ENCODE peak calls at places on chromosomes 6 and 20, in four cellular contexts. R is ascending aorta, C is A549, W is left ventricle myocardium inferior. M is an unnamed sample.

GRCh38 chr20:8656335-8656734 is 412.6 kb upstream of the PLCB4 start:
- DNase-seq in R (no peak), C (peak; percentile 9), W (no peak), M (no peak)

GRCh38 chr20:5636841-5637240 is 113.4 kb upstream of the SHLD1 start:
- DNase-seq in R (no peak), C (no peak), W (no peak), M (no peak)

GRCh38 chr6:43699564-43700186 is 12.1 kb upstream of the MRPS18A start:
- DNase-seq in R (no peak), C (peak; percentile 58), W (no peak), M (no peak)

GRCh38 chr6:2958331-2958711 is 13.0 kb downstream of the SERPINB6 start:
- DNase-seq in R (no peak), C (no peak), W (peak; percentile 54), M (peak; percentile 40)

GRCh38 chr6:106609699-106610098 is 19.6 kb downstream of the RTN4IP1 start:
- DNase-seq in R (no peak), C (peak; percentile 36), W (no peak), M (peak; percentile 25)

GRCh38 chr20:6079011-6079410 is 25.2 kb upstream of the LRRN4 start:
- DNase-seq in R (no peak), C (no peak), W (no peak), M (no peak)

GRCh38 chr6:35188886-35189285 is 24.9 kb upstream of the SCUBE3 start:
- DNase-seq in R (no peak), C (no peak), W (no peak), M (no peak)

GRCh38 chr6:34981951-34982350 is 92.9 kb downstream of the ANKS1A start:
- DNase-seq in R (no peak), C (peak; percentile 5), W (no peak), M (no peak)

GRCh38 chr20:13200767-13201500 is 20.1 kb upstream of the ISM1 start:
- DNase-seq in R (no peak), C (no peak), W (no peak), M (no peak)

GRCh38 chr6:2790588-2790987 is 25.4 kb downstream of the WRNIP1 start:
- DNase-seq in R (no peak), C (peak; percentile 47), W (no peak), M (no peak)

GRCh38 chr6:135265278-135265677 is 84.2 kb downstream of the MYB start:
- DNase-seq in R (no peak), C (no peak), W (no peak), M (no peak)

GRCh38 chr20:16081421-16081820 is 491.8 kb downstream of the KIF16B start:
- DNase-seq in R (no peak), C (no peak), W (no peak), M (no peak)

GRCh38 chr6:163392533-163392932 is 22.0 kb upstream of the QKI start:
- DNase-seq in R (no peak), C (no peak), W (no peak), M (peak; percentile 76)

GRCh38 chr6:152161501-152161900 is 354.0 kb downstream of the ESR1 start:
- DNase-seq in R (no peak), C (no peak), W (no peak), M (no peak)

GRCh38 chr6:28597217-28597835 is 71.6 kb downstream of the GPX5 start:
- DNase-seq in R (no peak), C (peak; percentile 86), W (no peak), M (peak; percentile 52)

GRCh38 chr6:116556065-116556464 is 2.5 kb downstream of the CALHM4 start:
- DNase-seq in R (no peak), C (no peak), W (no peak), M (no peak)

GRCh38 chr6:129849456-129849855 is 11.7 kb downstream of the TMEM244 start:
- DNase-seq in R (no peak), C (peak; percentile 9), W (no peak), M (no peak)

GRCh38 chr20:44004306-44004915 is 89.8 kb downstream of the TOX2 start:
- DNase-seq in R (no peak), C (no peak), W (peak; percentile 30), M (no peak)

GRCh38 chr6:33696538-33697518 is 14.7 kb downstream of the UQCC2 start:
- DNase-seq in R (no peak), C (no peak), W (peak; percentile 60), M (no peak)

GRCh38 chr20:32918751-32919150 is 60.0 kb downstream of the EFCAB8 start:
- DNase-seq in R (no peak), C (no peak), W (no peak), M (no peak)

GRCh38 chr6:18598865-18599264 is 211.7 kb downstream of the RNF144B start:
- DNase-seq in R (no peak), C (no peak), W (no peak), M (no peak)

GRCh38 chr20:34989670-34990069 is 34.0 kb downstream of the MYH7B start:
- DNase-seq in R (no peak), C (no peak), W (no peak), M (no peak)

GRCh38 chr20:23631981-23632710 is 5.6 kb downstream of the CST3 start:
- DNase-seq in R (no peak), C (no peak), W (no peak), M (no peak)

GRCh38 chr20:23632711-23633573 is 4.8 kb downstream of the CST3 start:
- DNase-seq in R (no peak), C (no peak), W (no peak), M (no peak)

GRCh38 chr20:23634985-23635767 is 2.6 kb downstream of the CST3 start:
- DNase-seq in R (no peak), C (no peak), W (peak; percentile 72), M (peak; percentile 58)

GRCh38 chr20:23636182-23636907 is 1.4 kb downstream of the CST3 start:
- DNase-seq in R (no peak), C (no peak), W (no peak), M (no peak)

DNA sequence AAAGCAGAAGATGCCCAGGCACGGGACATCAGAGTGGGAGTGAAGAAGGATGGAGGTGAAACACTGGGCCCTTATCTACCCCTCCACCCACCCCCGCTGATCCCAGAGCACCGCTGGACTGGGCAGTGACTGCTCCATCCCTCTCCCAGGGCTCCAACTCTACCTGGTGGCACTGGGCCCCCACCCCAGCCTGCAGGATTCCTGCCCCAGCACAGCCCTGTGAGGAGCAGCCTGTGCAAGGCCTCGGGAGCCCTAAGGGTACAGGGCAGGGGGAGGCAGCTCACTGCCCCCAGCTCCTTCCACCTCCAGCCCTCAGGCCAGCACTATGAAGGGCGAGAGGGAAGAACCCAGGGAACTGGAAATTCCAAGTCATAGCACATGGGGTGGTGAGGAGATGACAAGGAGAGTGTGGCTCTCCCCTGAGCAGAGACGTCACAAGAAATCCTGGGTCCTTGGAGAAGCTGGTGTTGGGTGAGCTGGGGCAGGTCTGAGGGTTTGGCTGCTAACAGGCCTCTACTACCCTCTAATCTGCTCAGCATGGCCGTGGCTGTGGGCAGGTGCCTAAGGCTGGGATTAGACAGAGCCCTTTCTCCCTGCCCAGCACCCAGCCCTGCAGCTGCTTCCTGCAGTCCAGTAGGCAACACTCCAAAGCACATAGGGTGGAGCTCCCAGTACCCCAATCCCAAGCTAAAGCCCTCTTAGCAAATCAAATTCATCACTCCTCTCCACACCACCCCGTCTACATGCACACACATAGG is 3.5 kb downstream of the CST3 start:
- DNase-seq in R (no peak), C (no peak), W (no peak), M (no peak)
- H3K4me1 ChIP-seq in R (peaks cover 10% of the 10 kb centered on the region), C (peaks cover 24% of the 10 kb centered on the region), W (peaks cover 61% of the 10 kb centered on the region), M (peaks cover 31% of the 10 kb centered on the region)

GRCh38 chr20:37803476-37804307 is 99.2 kb upstream of the VSTM2L start:
- DNase-seq in R (no peak), C (no peak), W (no peak), M (no peak)
- H3K4me1 ChIP-seq in R (no peaks in the 10 kb centered on the region), C (no peaks in the 10 kb centered on the region), W (peaks cover 37% of the 10 kb centered on the region), M (peaks cover 10% of the 10 kb centered on the region)

GRCh38 chr6:144349690-144350132 is 64.6 kb downstream of the UTRN start:
- DNase-seq in R (no peak), C (no peak), W (no peak), M (no peak)
- H3K4me1 ChIP-seq in R (no peaks in the 10 kb centered on the region), C (peaks cover 36% of the 10 kb centered on the region), W (peaks cover 98% of the 10 kb centered on the region), M (peaks cover 7% of the 10 kb centered on the region)

GRCh38 chr20:2349801-2350200 is 30.9 kb upstream of the TGM6 start:
- DNase-seq in R (no peak), C (no peak), W (no peak), M (no peak)
- H3K4me1 ChIP-seq in R (no peaks in the 10 kb centered on the region), C (no peaks in the 10 kb centered on the region), W (no peaks in the 10 kb centered on the region), M (no peaks in the 10 kb centered on the region)

GRCh38 chr20:47501117-47501482 is 587 bp upstream of the NCOA3 start:
- DNase-seq in R (no peak), C (no peak), W (no peak), M (no peak)

GRCh38 chr20:47499053-47499452 is 2.6 kb upstream of the NCOA3 start:
- DNase-seq in R (no peak), C (no peak), W (no peak), M (no peak)

GRCh38 chr20:47500554-47500953 is 1.1 kb upstream of the NCOA3 start:
- DNase-seq in R (no peak), C (no peak), W (no peak), M (no peak)

GRCh38 chr20:47496118-47496517 is 5.6 kb upstream of the NCOA3 start:
- DNase-seq in R (no peak), C (no peak), W (no peak), M (no peak)

DNA sequence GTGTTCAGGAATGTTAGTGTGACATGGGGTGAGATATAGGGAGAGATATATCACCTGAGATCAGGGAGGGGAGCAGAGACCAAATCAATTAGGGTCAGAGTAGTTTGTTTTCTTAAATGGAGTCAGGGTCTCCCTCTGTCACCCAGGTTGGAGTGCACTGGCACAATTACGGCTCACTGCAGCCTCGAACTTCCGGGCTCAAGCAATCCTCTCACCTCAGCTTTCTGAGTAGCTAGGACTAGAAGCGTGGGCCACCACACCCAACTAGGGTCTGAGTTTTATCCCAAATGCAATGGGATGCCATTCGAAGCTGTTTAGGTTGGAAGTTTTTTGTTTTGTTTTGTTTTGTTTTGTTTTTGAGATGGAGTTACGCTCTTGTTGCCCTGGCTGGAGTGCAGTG is 3.1 kb upstream of the NCOA3 start:
- DNase-seq in R (no peak), C (no peak), W (no peak), M (no peak)
- H3K4me1 ChIP-seq in R (no peaks in the 10 kb centered on the region), C (peaks cover 18% of the 10 kb centered on the region), W (peaks cover 45% of the 10 kb centered on the region), M (peaks cover 20% of the 10 kb centered on the region)

GRCh38 chr6:136786708-136787107 is 5.6 kb downstream of the MAP3K5 start:
- DNase-seq in R (no peak), C (no peak), W (no peak), M (no peak)
- H3K4me1 ChIP-seq in R (peaks cover 18% of the 10 kb centered on the region), C (peaks cover 17% of the 10 kb centered on the region), W (peaks cover 88% of the 10 kb centered on the region), M (peaks cover 30% of the 10 kb centered on the region)

GRCh38 chr6:37548067-37548674 is 48.5 kb upstream of the CCDC167 start:
- DNase-seq in R (no peak), C (no peak), W (no peak), M (no peak)
- H3K4me1 ChIP-seq in R (no peaks in the 10 kb centered on the region), C (peaks cover 20% of the 10 kb centered on the region), W (peaks cover 9% of the 10 kb centered on the region), M (no peaks in the 10 kb centered on the region)